ENCODE peak calls at places on chromosomes 3 and 15, in six cellular contexts. O, Z, U, M, N and J are unnamed samples.

GRCh38 chr15:100931143-100931890 is 12.2 kb downstream of the LRRK1 start:
- DNase-seq in O (no peak), Z (no peak), U (no peak), M (no peak), N (no peak), J (no peak)

GRCh38 chr3:183984749-183985729 is 32.6 kb downstream of the ABCC5 start:
- DNase-seq in O (peak), Z (peak), U (no peak), M (no peak), N (no peak), J (no peak)

GRCh38 chr15:93027413-93027812 is 61.6 kb downstream of the RGMA start:
- DNase-seq in O (no peak), Z (no peak), U (no peak), M (no peak), N (no peak), J (no peak)

GRCh38 chr15:35107122-35107521 is 22.0 kb upstream of the NANOGP8 start:
- DNase-seq in O (no peak), Z (no peak), U (no peak), M (no peak), N (no peak), J (no peak)

GRCh38 chr3:197137741-197138140 is 108.1 kb upstream of the MELTF start:
- DNase-seq in O (no peak), Z (no peak), U (no peak), M (no peak), N (no peak), J (peak)

GRCh38 chr3:183554377-183554776 is 1.1 kb downstream of the KLHL6 start:
- DNase-seq in O (no peak), Z (no peak), U (no peak), M (no peak), N (no peak), J (peak)

GRCh38 chr3:129855454-129856419 is 37.8 kb downstream of the TMCC1 start:
- DNase-seq in O (no peak), Z (no peak), U (no peak), M (no peak), N (peak), J (peak)

GRCh38 chr3:158337007-158337608 is 227.2 kb downstream of the RSRC1 start:
- DNase-seq in O (no peak), Z (no peak), U (no peak), M (no peak), N (no peak), J (no peak)

GRCh38 chr15:71725215-71725955 is 85.0 kb upstream of the NR2E3 start:
- DNase-seq in O (no peak), Z (no peak), U (no peak), M (no peak), N (no peak), J (no peak)

GRCh38 chr3:185781759-185782158 is 43.1 kb downstream of the IGF2BP2 start:
- DNase-seq in O (no peak), Z (no peak), U (no peak), M (no peak), N (no peak), J (no peak)

GRCh38 chr3:96813820-96814580 is 394 bp upstream of the EPHA6 start:
- DNase-seq in O (peak), Z (peak), U (no peak), M (no peak), N (no peak), J (no peak)

GRCh38 chr3:149581681-149582349 is 76.0 kb downstream of the WWTR1 start:
- DNase-seq in O (no peak), Z (no peak), U (peak), M (no peak), N (peak), J (no peak)

GRCh38 chr3:100075731-100076543 is 38.4 kb downstream of the FILIP1L start:
- DNase-seq in O (no peak), Z (peak), U (no peak), M (peak), N (no peak), J (no peak)

GRCh38 chr3:29429055-29429454 is 148.2 kb downstream of the RBMS3 start:
- DNase-seq in O (no peak), Z (no peak), U (no peak), M (no peak), N (no peak), J (no peak)

GRCh38 chr15:88238618-88239430 is 17.7 kb downstream of the NTRK3 start:
- DNase-seq in O (no peak), Z (no peak), U (no peak), M (no peak), N (no peak), J (no peak)

GRCh38 chr15:51299187-51300015 is 39.0 kb downstream of the CYP19A1 start:
- DNase-seq in O (no peak), Z (peak), U (no peak), M (no peak), N (no peak), J (no peak)

GRCh38 chr3:129121016-129121791 is 400 bp downstream of the RAB43 start:
- DNase-seq in O (peak), Z (no peak), U (no peak), M (no peak), N (no peak), J (peak)

GRCh38 chr3:128322030-128323022 is 144.4 kb downstream of the DNAJB8 start:
- DNase-seq in O (peak), Z (no peak), U (peak), M (peak), N (no peak), J (peak)

GRCh38 chr15:34038023-34038403 is 991 bp downstream of the AVEN start:
- DNase-seq in O (no peak), Z (no peak), U (no peak), M (no peak), N (no peak), J (no peak)

GRCh38 chr15:59165726-59166125 is 40.9 kb upstream of the LDHAL6B start:
- DNase-seq in O (no peak), Z (no peak), U (no peak), M (no peak), N (no peak), J (no peak)

GRCh38 chr15:36356978-36357582 is 222.3 kb upstream of the CDIN1 start:
- DNase-seq in O (no peak), Z (no peak), U (no peak), M (no peak), N (no peak), J (no peak)

GRCh38 chr3:52153389-52154096 is 680 bp downstream of the POC1A start:
- DNase-seq in O (peak), Z (peak), U (no peak), M (peak), N (peak), J (peak)

GRCh38 chr15:100572362-100572983 is 29.5 kb downstream of the LINS1 start:
- DNase-seq in O (peak), Z (no peak), U (no peak), M (no peak), N (no peak), J (no peak)

GRCh38 chr3:112653209-112653871 is 12.4 kb upstream of the CCDC80 start:
- DNase-seq in O (no peak), Z (no peak), U (no peak), M (no peak), N (no peak), J (no peak)

GRCh38 chr3:188507244-188507720 is 353.3 kb downstream of the LPP start:
- DNase-seq in O (peak), Z (peak), U (no peak), M (no peak), N (no peak), J (peak)

GRCh38 chr3:184172681-184173373 is 1.8 kb upstream of the AP2M1 start:
- DNase-seq in O (no peak), Z (no peak), U (no peak), M (no peak), N (no peak), J (no peak)

GRCh38 chr3:115038831-115039230 is 108.3 kb downstream of the ZBTB20 start:
- DNase-seq in O (no peak), Z (no peak), U (no peak), M (no peak), N (no peak), J (no peak)

GRCh38 chr3:143668924-143669790 is 179.1 kb downstream of the SLC9A9 start:
- DNase-seq in O (no peak), Z (no peak), U (no peak), M (no peak), N (no peak), J (no peak)

GRCh38 chr3:156681003-156681402 is 6.6 kb downstream of the TIPARP start:
- DNase-seq in O (peak), Z (peak), U (no peak), M (no peak), N (no peak), J (peak)

GRCh38 chr3:51389423-51390183 is 1.5 kb upstream of the RBM15B start:
- DNase-seq in O (peak), Z (peak), U (peak), M (peak), N (no peak), J (no peak)

GRCh38 chr3:136141891-136142290 is 54.2 kb downstream of the MSL2 start:
- DNase-seq in O (no peak), Z (no peak), U (no peak), M (no peak), N (no peak), J (no peak)

GRCh38 chr15:84658788-84659411 is 901 bp upstream of the NMB start:
- DNase-seq in O (no peak), Z (no peak), U (no peak), M (no peak), N (no peak), J (no peak)
- TF ChIP-seq REST in O (no peak), Z (no peak), U (no peak), M (no peak), N (no peak), J (no peak)

GRCh38 chr3:24492971-24493551 is 1.6 kb downstream of the THRB start:
- DNase-seq in O (no peak), Z (no peak), U (no peak), M (no peak), N (no peak), J (no peak)

GRCh38 chr3:24495334-24495994 is 814 bp upstream of the THRB start:
- DNase-seq in O (peak), Z (peak), U (no peak), M (peak), N (peak), J (no peak)

GRCh38 chr3:24493951-24494615 is 567 bp downstream of the THRB start:
- DNase-seq in O (peak), Z (peak), U (no peak), M (peak), N (no peak), J (peak)

GRCh38 chr3:24496529-24497482 is 2.2 kb upstream of the THRB start:
- DNase-seq in O (peak), Z (peak), U (no peak), M (peak), N (peak), J (no peak)

DNA sequence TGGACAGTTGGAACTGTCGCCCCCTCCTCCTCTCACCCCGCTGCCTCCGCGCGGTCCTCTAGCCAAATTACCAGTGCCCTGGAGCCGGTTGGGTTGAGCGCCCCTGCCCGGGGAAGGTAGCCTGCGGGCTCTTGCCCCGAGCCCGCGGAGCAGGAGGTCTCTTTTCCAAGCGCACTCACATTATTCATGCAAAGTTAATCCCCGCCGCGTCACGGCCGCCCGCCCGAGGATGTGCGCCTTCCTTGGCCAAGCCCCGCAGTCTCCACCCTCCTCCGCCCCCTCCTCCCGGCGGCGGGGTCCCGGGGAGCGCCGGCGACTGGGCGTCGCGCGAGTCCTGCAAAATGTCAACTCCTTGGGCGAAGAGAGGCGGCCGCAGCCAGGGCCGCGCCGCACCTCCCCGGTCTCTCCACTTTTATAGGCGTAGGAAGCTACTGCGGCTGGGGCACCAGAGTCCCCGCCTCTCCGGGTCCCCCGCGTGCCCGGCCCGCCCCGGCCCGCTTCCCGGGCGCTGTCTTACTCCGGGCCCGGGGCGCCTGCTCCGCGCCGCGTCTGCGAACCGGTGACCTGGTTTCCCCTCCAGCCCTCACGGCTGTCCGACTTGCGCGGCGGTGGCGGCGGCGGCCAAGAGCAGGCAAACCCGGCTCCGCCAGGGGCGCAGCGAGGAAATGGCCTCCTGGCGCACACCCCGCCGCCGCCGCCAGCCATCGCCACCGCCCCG is at the start of gene THRB:
- DNase-seq in O (peak), Z (peak), U (no peak), M (peak), N (peak), J (no peak)
- TF ChIP-seq POLR2AphosphoS5 in O (peak), Z (no peak), U (no peak), M (no peak), N (no peak), J (no peak)

DNA sequence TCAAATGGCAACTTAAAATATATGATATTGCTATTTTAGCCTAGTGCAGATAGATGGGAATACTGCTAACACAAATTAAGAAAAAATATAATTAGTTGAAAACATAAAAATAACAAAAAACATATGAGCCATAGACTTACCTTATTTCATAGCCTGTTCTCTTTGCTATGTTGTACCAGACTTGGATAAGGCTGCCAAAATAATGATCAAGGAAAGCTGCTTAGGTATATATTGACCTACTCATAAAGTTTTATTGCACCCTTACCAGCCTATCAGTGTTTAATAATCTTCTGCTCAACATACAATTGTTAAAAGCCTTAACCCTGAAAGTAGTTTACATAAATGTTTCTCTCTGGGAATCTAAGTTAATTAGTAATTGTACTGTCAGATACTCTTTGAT is at the start of gene SI:
- DNase-seq in O (no peak), Z (no peak), U (no peak), M (no peak), N (no peak), J (no peak)
- H3K4me3 ChIP-seq in O (no peak), Z (no peak), U (no peak), M (no peak), N (no peak), J (no peak)

DNA sequence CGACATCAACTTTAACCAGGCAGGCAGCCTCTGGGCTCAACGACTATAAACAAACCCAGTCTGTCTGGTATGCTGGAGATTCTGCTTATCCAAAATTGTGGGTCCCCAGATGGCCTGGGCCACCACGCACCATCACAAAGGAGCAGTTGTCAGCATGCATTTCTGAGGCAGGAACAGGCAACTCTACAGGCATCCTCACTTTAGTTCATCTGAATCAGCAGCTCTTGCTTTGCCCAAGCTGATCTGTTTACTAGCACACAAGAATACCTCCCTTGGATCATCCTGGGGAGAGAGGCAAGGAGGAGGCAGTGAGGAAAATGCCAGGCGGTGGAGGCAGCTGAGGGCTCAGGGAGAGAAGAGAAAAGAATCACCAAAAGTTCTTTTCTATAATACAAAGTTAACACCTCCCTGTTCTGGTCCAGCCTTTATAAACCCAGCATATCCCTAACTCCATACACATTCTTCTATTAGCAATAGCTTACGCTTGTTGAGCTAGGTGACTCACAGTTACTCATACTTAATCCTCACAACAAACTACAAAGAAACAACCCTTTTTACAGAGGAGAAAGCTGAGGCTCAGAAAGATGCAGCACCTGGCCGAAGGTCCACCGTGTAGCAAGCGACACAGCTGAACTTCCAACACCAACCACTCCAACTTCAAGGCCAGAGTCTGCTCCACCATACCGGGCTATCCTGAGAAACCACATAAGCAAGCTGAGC is 33.6 kb downstream of the ZDHHC3 start:
- DNase-seq in O (no peak), Z (no peak), U (peak), M (no peak), N (peak), J (no peak)
- TF ChIP-seq REST in O (no peak), Z (no peak), U (no peak), M (no peak), N (no peak), J (no peak)

GRCh38 chr3:12508316-12508715 is 24.0 kb downstream of the TSEN2 start:
- DNase-seq in O (no peak), Z (no peak), U (no peak), M (no peak), N (no peak), J (no peak)
- TF ChIP-seq POLR2AphosphoS5 in O (no peak), Z (no peak), U (no peak), M (no peak), N (no peak), J (no peak)